ENCODE peak calls at places on chromosomes 11 and 22, in five cellular contexts. One of them, this sample, is unnamed.

GRCh38 chr11:116606060-116606459 is 166.7 kb downstream of the BUD13 start:
- DNase-seq in activated gamma-delta T cell treated with anti-CD3 and anti-CD28 coated beads, Interleukin-2, amount 50 U/mL, for 16 hours: no peak
- DNase-seq in IMR-90: no peak
- DNase-seq in T-helper 1 cell: no peak
- DNase-seq in foreskin fibroblast: no peak
- DNase-seq in this sample: no peak

GRCh38 chr22:38802671-38803121 is 8.8 kb upstream of the DNAL4 start:
- DNase-seq in activated gamma-delta T cell treated with anti-CD3 and anti-CD28 coated beads, Interleukin-2, amount 50 U/mL, for 16 hours: no peak
- DNase-seq in IMR-90: peak
- DNase-seq in T-helper 1 cell: no peak
- DNase-seq in foreskin fibroblast: peak
- DNase-seq in this sample: no peak

GRCh38 chr22:37401861-37402506 is 25.3 kb downstream of the ELFN2 start:
- DNase-seq in activated gamma-delta T cell treated with anti-CD3 and anti-CD28 coated beads, Interleukin-2, amount 50 U/mL, for 16 hours: no peak
- DNase-seq in IMR-90: no peak
- DNase-seq in T-helper 1 cell: no peak
- DNase-seq in foreskin fibroblast: no peak
- DNase-seq in this sample: no peak

GRCh38 chr22:42921301-42921700 is 64.2 kb upstream of the ARFGAP3 start:
- DNase-seq in activated gamma-delta T cell treated with anti-CD3 and anti-CD28 coated beads, Interleukin-2, amount 50 U/mL, for 16 hours: no peak
- DNase-seq in IMR-90: no peak
- DNase-seq in T-helper 1 cell: no peak
- DNase-seq in foreskin fibroblast: no peak
- DNase-seq in this sample: no peak

GRCh38 chr11:66688561-66689534 is 11.2 kb upstream of the RBM4B start:
- DNase-seq in activated gamma-delta T cell treated with anti-CD3 and anti-CD28 coated beads, Interleukin-2, amount 50 U/mL, for 16 hours: no peak
- DNase-seq in IMR-90: no peak
- DNase-seq in T-helper 1 cell: no peak
- DNase-seq in foreskin fibroblast: no peak
- DNase-seq in this sample: no peak

GRCh38 chr11:46295312-46295995 is 18.0 kb downstream of the CREB3L1 start:
- DNase-seq in activated gamma-delta T cell treated with anti-CD3 and anti-CD28 coated beads, Interleukin-2, amount 50 U/mL, for 16 hours: peak
- DNase-seq in IMR-90: peak
- DNase-seq in T-helper 1 cell: peak
- DNase-seq in foreskin fibroblast: peak
- DNase-seq in this sample: peak

GRCh38 chr11:8699903-8700302 is 17.3 kb downstream of the RPL27A start:
- DNase-seq in activated gamma-delta T cell treated with anti-CD3 and anti-CD28 coated beads, Interleukin-2, amount 50 U/mL, for 16 hours: no peak
- DNase-seq in IMR-90: peak
- DNase-seq in T-helper 1 cell: no peak
- DNase-seq in foreskin fibroblast: peak
- DNase-seq in this sample: no peak

GRCh38 chr11:66277475-66278391 is at the start of gene CNIH2:
- DNase-seq in activated gamma-delta T cell treated with anti-CD3 and anti-CD28 coated beads, Interleukin-2, amount 50 U/mL, for 16 hours: no peak
- DNase-seq in IMR-90: no peak
- DNase-seq in T-helper 1 cell: no peak
- DNase-seq in foreskin fibroblast: no peak
- DNase-seq in this sample: peak

GRCh38 chr11:128189823-128190222 is 397.5 kb downstream of the ETS1 start:
- DNase-seq in activated gamma-delta T cell treated with anti-CD3 and anti-CD28 coated beads, Interleukin-2, amount 50 U/mL, for 16 hours: no peak
- DNase-seq in IMR-90: no peak
- DNase-seq in T-helper 1 cell: no peak
- DNase-seq in foreskin fibroblast: no peak
- DNase-seq in this sample: no peak

GRCh38 chr11:122246885-122247284 is 130.9 kb upstream of the BLID start:
- DNase-seq in activated gamma-delta T cell treated with anti-CD3 and anti-CD28 coated beads, Interleukin-2, amount 50 U/mL, for 16 hours: no peak
- DNase-seq in IMR-90: peak
- DNase-seq in T-helper 1 cell: no peak
- DNase-seq in foreskin fibroblast: peak
- DNase-seq in this sample: no peak

GRCh38 chr11:115659061-115659963 is 155.1 kb upstream of the CADM1 start:
- DNase-seq in activated gamma-delta T cell treated with anti-CD3 and anti-CD28 coated beads, Interleukin-2, amount 50 U/mL, for 16 hours: no peak
- DNase-seq in IMR-90: peak
- DNase-seq in T-helper 1 cell: peak
- DNase-seq in foreskin fibroblast: no peak
- DNase-seq in this sample: no peak

GRCh38 chr22:22244337-22245250 is at the start of gene VPREB1:
- DNase-seq in activated gamma-delta T cell treated with anti-CD3 and anti-CD28 coated beads, Interleukin-2, amount 50 U/mL, for 16 hours: no peak
- DNase-seq in IMR-90: no peak
- DNase-seq in T-helper 1 cell: no peak
- DNase-seq in foreskin fibroblast: no peak
- DNase-seq in this sample: no peak

GRCh38 chr11:100785148-100785983 is 98.3 kb downstream of the ARHGAP42 start:
- DNase-seq in activated gamma-delta T cell treated with anti-CD3 and anti-CD28 coated beads, Interleukin-2, amount 50 U/mL, for 16 hours: no peak
- DNase-seq in IMR-90: no peak
- DNase-seq in T-helper 1 cell: no peak
- DNase-seq in foreskin fibroblast: no peak
- DNase-seq in this sample: no peak

This sample was measured in NCI-H1930.